ENCODE peak calls at places on chromosomes 3 and 15, in six cellular contexts. M is stomach, X is fibroblast of lung, C is colonic mucosa, B is dorsolateral prefrontal cortex, D is lower lobe of right lung. V is an unnamed sample.
A peak's percentile ranks its signal among the peaks of the same experiment; 100 is the strongest.

GRCh38 chr3:19148768-19149091 is 420 bp downstream of the KCNH8 start:
- DNase-seq in B (no peak), D (no peak), M (no peak), X (no peak), C (no peak), V (no peak)

GRCh38 chr3:133943639-133944131 is 48.0 kb upstream of the RAB6B start:
- DNase-seq in X (peak; percentile 99), B (no peak), D (no peak), C (peak; percentile 57), M (peak; percentile 50), V (peak; percentile 82)

GRCh38 chr15:74213858-74214284 is 11.3 kb upstream of the STRA6 start:
- DNase-seq in B (no peak), C (no peak), X (no peak), M (no peak), D (no peak), V (no peak)

GRCh38 chr15:42056934-42057743 is 36.3 kb upstream of the PLA2G4E start:
- DNase-seq in B (peak; percentile 77), M (peak; percentile 84), C (peak; percentile 88), X (peak; percentile 66), D (peak; percentile 92), V (peak; percentile 98)

GRCh38 chr15:74723754-74724334 is 1.5 kb downstream of the CYP1A1 start:
- DNase-seq in D (no peak), B (no peak), C (peak; percentile 23), X (peak; percentile 70), M (no peak), V (peak; percentile 56)

GRCh38 chr15:74027688-74028087 is 33.2 kb downstream of the PML start:
- DNase-seq in D (no peak), X (no peak), B (no peak), C (no peak), M (no peak), V (no peak)

GRCh38 chr3:9946112-9947024 is 5.8 kb downstream of the PRRT3 start:
- DNase-seq in M (peak; percentile 92), B (peak; percentile 70), X (peak; percentile 89), D (peak; percentile 95), C (peak; percentile 86), V (peak; percentile 65)

GRCh38 chr3:164737174-164737573 is 341.1 kb downstream of the SI start:
- DNase-seq in X (no peak), B (no peak), C (no peak), M (no peak), D (no peak), V (no peak)

GRCh38 chr15:47473857-47474256 is 243.4 kb upstream of the SEMA6D start:
- DNase-seq in C (no peak), B (peak; percentile 9), D (no peak), M (no peak), X (peak; percentile 46), V (no peak)

GRCh38 chr3:141452045-141452444 is 34.8 kb upstream of the RASA2 start:
- DNase-seq in X (peak; percentile 61), B (no peak), M (no peak), C (no peak), D (no peak), V (peak; percentile 35)

GRCh38 chr15:39558421-39558820 is 22.5 kb upstream of the THBS1 start:
- DNase-seq in C (no peak), B (no peak), D (no peak), X (no peak), M (no peak), V (no peak)

GRCh38 chr15:44194397-44195150 is 497 bp downstream of the FRMD5 start:
- DNase-seq in X (peak; percentile 89), M (peak; percentile 45), D (peak; percentile 51), C (peak; percentile 67), B (peak; percentile 30), V (peak; percentile 69)

GRCh38 chr15:69976366-69976994 is 121.2 kb downstream of the TLE3 start:
- DNase-seq in X (peak; percentile 34), M (no peak), C (peak; percentile 49), D (no peak), B (no peak), V (peak; percentile 50)

GRCh38 chr15:91855684-91856553 is 2.4 kb downstream of the SLCO3A1 start:
- DNase-seq in C (peak; percentile 88), B (peak; percentile 34), M (peak; percentile 55), X (no peak), D (peak; percentile 61), V (peak; percentile 65)

GRCh38 chr3:161251716-161252115 is 30.6 kb downstream of the NMD3 start:
- DNase-seq in D (no peak), B (no peak), M (no peak), C (no peak), X (no peak), V (peak; percentile 27)

GRCh38 chr15:29671308-29671981 is 150.8 kb downstream of the TJP1 start:
- DNase-seq in C (no peak), M (no peak), X (peak; percentile 77), B (no peak), D (no peak), V (no peak)

GRCh38 chr15:40310001-40310959 is 2.5 kb upstream of the PLCB2 start:
- DNase-seq in B (peak; percentile 59), M (peak; percentile 59), C (peak; percentile 64), D (peak; percentile 74), X (no peak), V (no peak)

GRCh38 chr15:77018796-77019475 is 24.0 kb downstream of the PSTPIP1 start:
- DNase-seq in M (no peak), D (no peak), X (no peak), B (no peak), C (no peak), V (no peak)

GRCh38 chr15:62464705-62465104 is 299.6 kb upstream of the C2CD4B start:
- DNase-seq in B (no peak), C (no peak), D (no peak), X (peak; percentile 73), M (no peak), V (no peak)

GRCh38 chr3:127200086-127200691 is 7.3 kb downstream of the PRR23E start:
- DNase-seq in D (no peak), B (no peak), X (no peak), C (peak; percentile 8), M (no peak), V (no peak)

GRCh38 chr3:4826237-4827100 is 152.8 kb upstream of the BHLHE40 start:
- DNase-seq in B (peak; percentile 58), D (peak; percentile 72), M (peak; percentile 63), C (peak; percentile 85), X (peak; percentile 77), V (peak; percentile 39)

GRCh38 chr3:10365791-10366190 is 44.9 kb upstream of the SEC13 start:
- DNase-seq in B (no peak), D (no peak), M (no peak), X (peak; percentile 63), C (no peak), V (no peak)

GRCh38 chr15:55183679-55184078 is 13.1 kb downstream of the RSL24D1 start:
- DNase-seq in M (no peak), C (no peak), X (peak; percentile 17), B (no peak), D (no peak), V (no peak)

GRCh38 chr3:51997935-51998596 is 2.4 kb upstream of the RPL29 start:
- DNase-seq in B (no peak), D (no peak), X (peak; percentile 30), C (no peak), M (no peak), V (peak; percentile 65)

GRCh38 chr15:60914360-60914759 is 314.7 kb downstream of the RORA start:
- DNase-seq in X (no peak), D (no peak), M (no peak), B (no peak), C (no peak), V (no peak)

GRCh38 chr3:134253475-134254231 is 3.0 kb upstream of the RYK start:
- DNase-seq in D (no peak), X (peak; percentile 19), C (no peak), B (no peak), M (no peak), V (no peak)

GRCh38 chr3:124858275-124858674 is 28.9 kb downstream of the ITGB5 start:
- DNase-seq in D (no peak), X (peak; percentile 80), C (no peak), M (no peak), B (no peak), V (no peak)

GRCh38 chr3:83843716-83844115 is 1115.1 kb upstream of the CADM2 start:
- DNase-seq in X (peak; percentile 73), M (no peak), D (no peak), C (no peak), B (no peak), V (no peak)

GRCh38 chr15:85764304-85764633 is 30.5 kb downstream of the KLHL25 start:
- DNase-seq in C (no peak), X (no peak), D (no peak), B (no peak), M (no peak), V (no peak)
- H3K27ac ChIP-seq in C (no peak overlapping the region), X (no peak overlapping the region), D (peak overlapping the region; percentile 24), B (peak overlapping the region; percentile 58), M (peak overlapping the region; percentile 40), V (peak overlapping the region; percentile 70)

DNA sequence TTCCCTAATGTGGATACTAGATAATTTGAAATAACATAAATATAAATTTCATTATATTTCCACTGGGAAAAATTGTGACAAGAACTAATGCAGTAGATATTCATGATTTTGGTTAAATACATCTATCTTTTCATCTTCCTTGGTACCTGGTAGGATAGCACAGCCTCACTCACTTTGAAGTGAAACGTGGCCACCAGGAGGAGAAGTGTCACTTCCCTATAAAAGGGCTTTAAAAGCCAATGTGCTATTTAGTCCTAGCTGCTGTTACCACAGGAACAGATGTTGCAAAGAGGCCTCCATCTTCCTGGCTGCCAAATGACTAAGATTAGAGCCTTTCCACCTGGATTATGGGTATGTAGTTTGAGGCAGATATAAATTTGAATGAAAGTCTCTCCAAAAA is 140.0 kb downstream of the PLOD2 start:
- DNase-seq in B (no peak), D (no peak), X (no peak), M (no peak), C (no peak), V (no peak)
- TF ChIP-seq CTCF in B (no peak), D (no peak), X (no peak), M (no peak), C (no peak), V (no peak)

DNA sequence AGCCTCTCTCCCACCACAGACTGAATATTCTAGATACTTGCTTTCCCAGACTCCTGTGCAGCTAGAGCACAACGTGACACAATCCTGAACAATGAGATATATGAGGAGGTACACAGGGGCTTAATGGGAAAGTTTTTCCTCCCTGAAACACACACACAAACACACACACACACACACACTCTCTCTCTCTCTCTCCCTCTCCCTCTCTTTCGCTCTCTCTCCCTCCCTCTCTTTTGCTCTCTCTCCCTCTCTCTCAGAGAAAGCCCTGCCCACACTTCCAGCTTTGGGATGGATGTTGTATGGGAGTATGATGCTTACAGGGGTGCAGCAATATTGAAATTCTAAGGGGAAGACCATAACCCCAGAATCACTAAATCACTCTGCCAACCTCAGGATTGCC is 110.1 kb downstream of the PLD1 start:
- DNase-seq in X (no peak), B (no peak), D (no peak), C (no peak), M (no peak), V (no peak)
- H3K27ac ChIP-seq in X (no peak overlapping the region), B (no peak overlapping the region), D (no peak overlapping the region), C (no peak overlapping the region), M (no peak overlapping the region), V (no peak overlapping the region)

DNA sequence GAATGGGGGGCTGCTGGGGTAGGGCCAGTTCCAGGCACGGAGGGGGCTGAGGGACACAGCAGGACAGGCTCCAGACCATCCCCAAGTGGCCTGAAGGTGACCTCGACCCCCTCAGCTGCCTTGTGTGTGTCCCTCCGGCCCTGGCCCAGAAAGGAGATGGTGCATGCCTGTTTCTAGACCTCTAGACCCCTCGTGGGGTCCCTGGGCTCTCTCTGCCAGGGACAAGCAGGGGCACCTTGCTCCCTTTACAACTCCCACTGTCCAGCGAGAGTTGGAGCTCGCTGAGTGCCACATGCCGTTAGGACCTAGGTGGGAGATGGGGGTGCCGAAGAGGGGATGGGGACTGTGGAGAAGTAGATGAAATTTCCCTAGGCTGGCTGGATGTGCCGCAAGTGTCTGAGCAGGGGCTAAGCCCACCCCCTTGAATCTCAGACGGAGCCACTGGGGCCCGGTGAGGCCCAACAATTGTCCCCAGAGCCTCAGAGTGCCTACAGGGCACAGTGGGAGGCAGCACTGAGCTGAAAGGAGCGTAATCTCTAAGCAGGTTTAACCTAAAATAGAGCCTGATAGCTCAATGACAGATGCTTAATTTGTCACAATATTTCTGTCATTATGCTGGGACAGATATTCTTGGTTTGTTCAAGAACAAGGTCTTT is 23.7 kb upstream of the KLF13 start:
- DNase-seq in M (no peak), D (no peak), B (no peak), X (no peak), C (no peak), V (no peak)
- TF ChIP-seq CTCF in M (no peak), D (no peak), B (no peak), X (peak; percentile 10), C (no peak), V (no peak)

V was measured in RWPE1.